ENCODE peak calls at places on chromosomes 3 and 15, in eight cellular contexts. W is endothelial cell of umbilical vein, N is astrocyte, G is NT2/D1, B is fibroblast of lung, X is kidney, I is GM23248, O is mesendoderm. K is an unnamed sample.

GRCh38 chr3:152417181-152417580 is 148.5 kb downstream of the MBNL1 start:
- DNase-seq in W (no peak), N (peak), G (no peak), B (no peak), X (no peak), I (peak), O (no peak), K (no peak)

GRCh38 chr3:53084310-53085001 is 38.6 kb upstream of the SFMBT1 start:
- DNase-seq in W (no peak), N (peak), G (no peak), B (no peak), X (no peak), I (peak), O (no peak), K (no peak)

GRCh38 chr15:80568298-80568697 is 126.8 kb upstream of the ABHD17C start:
- DNase-seq in W (no peak), N (peak), G (no peak), B (peak), X (no peak), I (peak), O (no peak), K (no peak)

GRCh38 chr15:97849183-97849582 is 111.3 kb upstream of the ARRDC4 start:
- DNase-seq in W (no peak), N (no peak), G (no peak), B (no peak), X (no peak), I (no peak), O (peak), K (no peak)

GRCh38 chr3:187150599-187150998 is 11.3 kb upstream of the RPL39L start:
- DNase-seq in W (peak), N (no peak), G (no peak), B (no peak), X (no peak), I (no peak), O (peak), K (no peak)

GRCh38 chr3:52341123-52341522 is 25.0 kb downstream of the DNAH1 start:
- DNase-seq in W (no peak), N (no peak), G (no peak), B (no peak), X (peak), I (no peak), O (no peak), K (no peak)

GRCh38 chr15:85504739-85505676 is 124.6 kb downstream of the AKAP13 start:
- DNase-seq in W (peak), N (peak), G (peak), B (peak), X (no peak), I (peak), O (peak), K (peak)

GRCh38 chr3:22729981-22730380 is 473.1 kb upstream of the UBE2E2 start:
- DNase-seq in W (no peak), N (no peak), G (no peak), B (peak), X (no peak), I (no peak), O (peak), K (peak)

GRCh38 chr3:194105292-194105691 is 30.7 kb upstream of the HES1 start:
- DNase-seq in W (no peak), N (no peak), G (no peak), B (no peak), X (no peak), I (no peak), O (no peak), K (no peak)

GRCh38 chr15:84656972-84657371 is 1.0 kb downstream of the NMB start:
- DNase-seq in W (no peak), N (no peak), G (no peak), B (no peak), X (no peak), I (no peak), O (no peak), K (no peak)

GRCh38 chr3:53709856-53710674 is 136.2 kb downstream of the CHDH start:
- DNase-seq in W (peak), N (peak), G (peak), B (peak), X (no peak), I (peak), O (peak), K (peak)

GRCh38 chr3:150081084-150081483 is 110.4 kb upstream of the PFN2 start:
- DNase-seq in W (no peak), N (peak), G (no peak), B (peak), X (no peak), I (peak), O (no peak), K (peak)

GRCh38 chr3:94258851-94259250 is 196.0 kb downstream of the NSUN3 start:
- DNase-seq in W (no peak), N (no peak), G (no peak), B (no peak), X (no peak), I (no peak), O (peak), K (no peak)

GRCh38 chr15:95684693-95685115 is 645.8 kb upstream of the NR2F2 start:
- DNase-seq in W (peak), N (peak), G (no peak), B (peak), X (no peak), I (peak), O (peak), K (peak)

GRCh38 chr15:68719676-68720075 is 101.0 kb downstream of the ANP32A start:
- DNase-seq in W (no peak), N (peak), G (no peak), B (no peak), X (no peak), I (no peak), O (no peak), K (no peak)

GRCh38 chr3:139312959-139313358 is 30.9 kb upstream of the MRPS22 start:
- DNase-seq in W (no peak), N (peak), G (no peak), B (no peak), X (no peak), I (peak), O (peak), K (peak)

DNA sequence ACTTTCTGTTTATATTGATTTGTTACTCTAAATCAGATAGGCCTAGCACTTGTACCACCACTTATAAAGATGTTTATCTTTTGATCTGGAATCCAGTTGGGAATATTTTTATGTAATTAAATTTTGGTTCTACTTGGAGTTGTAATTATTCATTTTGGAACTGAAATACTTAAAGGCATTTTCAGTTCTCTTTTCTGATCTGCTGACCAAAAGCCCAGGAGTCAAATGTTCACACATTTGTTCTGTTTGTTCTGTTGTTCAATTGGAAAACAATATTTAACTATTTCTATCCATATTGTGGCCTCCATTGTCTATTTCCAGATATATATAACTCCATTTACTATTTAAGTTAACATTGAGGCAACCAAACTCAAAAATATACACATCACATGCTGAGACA is 912.4 kb upstream of the EPHA6 start:
- DNase-seq in W (no peak), N (no peak), G (no peak), B (no peak), X (no peak), I (no peak), O (no peak), K (no peak)
- H3K9ac ChIP-seq in W (no peak), N (no peak), G (no peak), B (no peak), X (no peak), I (no peak), O (no peak), K (no peak)

GRCh38 chr3:50675179-50676030 is 678 bp downstream of the DOCK3 start:
- DNase-seq in W (no peak), N (no peak), G (peak), B (no peak), X (peak), I (peak), O (peak), K (peak)
- H3K9ac ChIP-seq in W (no peak), N (peak), G (peak), B (no peak), X (no peak), I (no peak), O (peak), K (peak)

GRCh38 chr3:42163622-42164244 is 72.6 kb downstream of the TRAK1 start:
- DNase-seq in W (no peak), N (no peak), G (no peak), B (no peak), X (no peak), I (no peak), O (no peak), K (no peak)
- H3K9ac ChIP-seq in W (no peak), N (no peak), G (no peak), B (no peak), X (no peak), I (no peak), O (no peak), K (no peak)

GRCh38 chr15:48802867-48803266 is 8.0 kb downstream of the CEP152 start:
- DNase-seq in W (no peak), N (peak), G (no peak), B (peak), X (no peak), I (peak), O (peak), K (peak)
- H3K9ac ChIP-seq in W (no peak), N (no peak), G (no peak), B (no peak), X (no peak), I (peak), O (no peak), K (no peak)

GRCh38 chr15:51669381-51669780 is 11.9 kb upstream of the SCG3 start:
- DNase-seq in W (no peak), N (no peak), G (no peak), B (no peak), X (no peak), I (no peak), O (no peak), K (no peak)

GRCh38 chr15:51675234-51675633 is 6.1 kb upstream of the SCG3 start:
- DNase-seq in W (no peak), N (no peak), G (no peak), B (no peak), X (no peak), I (no peak), O (peak), K (no peak)

GRCh38 chr15:51668446-51668845 is 12.9 kb upstream of the SCG3 start:
- DNase-seq in W (no peak), N (no peak), G (no peak), B (no peak), X (no peak), I (no peak), O (no peak), K (no peak)

GRCh38 chr15:51672913-51673857 is 8.1 kb upstream of the SCG3 start:
- DNase-seq in W (no peak), N (no peak), G (no peak), B (no peak), X (no peak), I (no peak), O (no peak), K (no peak)

GRCh38 chr15:51672100-51672731 is 9.1 kb upstream of the SCG3 start:
- DNase-seq in W (no peak), N (no peak), G (no peak), B (no peak), X (no peak), I (no peak), O (peak), K (no peak)
- H3K9ac ChIP-seq in W (no peak), N (no peak), G (no peak), B (no peak), X (no peak), I (no peak), O (no peak), K (no peak)

GRCh38 chr15:78061963-78062427 is 15.5 kb downstream of the TBC1D2B start:
- DNase-seq in W (peak), N (peak), G (no peak), B (peak), X (peak), I (peak), O (peak), K (peak)
- H3K9ac ChIP-seq in W (no peak), N (peak), G (no peak), B (peak), X (peak), I (peak), O (peak), K (peak)

DNA sequence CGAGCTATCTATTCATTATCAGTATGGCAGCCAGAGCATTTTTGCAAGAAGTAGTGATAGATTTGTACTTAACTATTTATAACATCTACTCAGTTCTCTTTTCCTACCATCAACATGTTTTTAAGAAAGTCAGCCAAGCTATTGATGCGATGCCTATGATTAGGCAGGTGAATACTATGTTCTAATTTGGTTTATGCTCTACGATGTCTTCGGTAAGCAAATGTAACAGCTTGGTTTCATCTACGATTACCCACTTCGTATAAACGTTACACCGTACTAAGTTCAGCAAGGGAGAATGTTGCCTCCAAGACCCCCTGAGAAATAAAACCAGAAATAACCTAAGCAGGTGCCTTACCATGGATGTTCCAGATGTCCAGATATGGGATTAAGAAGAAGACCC is 356 bp downstream of the BTLA start:
- DNase-seq in W (no peak), N (no peak), G (no peak), B (no peak), X (no peak), I (no peak), O (no peak), K (no peak)
- H3K9ac ChIP-seq in W (no peak), N (no peak), G (no peak), B (no peak), X (no peak), I (no peak), O (no peak), K (no peak)

GRCh38 chr3:71258526-71258925 is 325.0 kb downstream of the FOXP1 start:
- DNase-seq in W (peak), N (no peak), G (no peak), B (peak), X (no peak), I (peak), O (no peak), K (peak)

GRCh38 chr3:71260782-71261181 is 322.7 kb downstream of the FOXP1 start:
- DNase-seq in W (no peak), N (no peak), G (no peak), B (no peak), X (no peak), I (no peak), O (no peak), K (no peak)

GRCh38 chr3:71264840-71265239 is 318.7 kb downstream of the FOXP1 start:
- DNase-seq in W (no peak), N (no peak), G (no peak), B (no peak), X (no peak), I (no peak), O (no peak), K (no peak)

GRCh38 chr3:71265365-71265935 is 318.1 kb downstream of the FOXP1 start:
- DNase-seq in W (no peak), N (no peak), G (no peak), B (no peak), X (no peak), I (no peak), O (no peak), K (no peak)

GRCh38 chr3:71262368-71263265 is 320.9 kb downstream of the FOXP1 start:
- DNase-seq in W (no peak), N (no peak), G (no peak), B (no peak), X (no peak), I (no peak), O (no peak), K (no peak)
- H3K9ac ChIP-seq in W (no peak), N (peak), G (no peak), B (no peak), X (no peak), I (no peak), O (no peak), K (no peak)

DNA sequence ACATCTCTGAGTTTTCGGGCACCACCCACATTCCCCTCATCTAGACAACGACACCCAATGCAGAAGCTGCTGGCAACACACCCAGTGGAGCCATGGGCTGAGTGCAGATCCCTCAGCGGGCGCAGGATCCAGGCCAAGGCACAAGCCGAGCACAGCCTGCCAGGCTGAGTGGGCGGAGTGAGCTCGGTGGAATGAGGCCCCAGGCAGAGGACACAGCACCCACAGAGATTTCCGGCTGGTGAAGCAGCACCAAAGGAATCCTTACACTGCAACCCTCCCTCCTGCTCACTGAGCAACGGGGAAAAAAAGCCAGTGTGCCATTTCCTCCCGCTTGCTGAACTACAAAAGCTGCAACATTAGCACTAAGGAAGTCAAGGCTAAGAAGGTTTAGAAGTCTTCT is 34.2 kb downstream of the ZMAT3 start:
- DNase-seq in W (no peak), N (peak), G (no peak), B (peak), X (peak), I (peak), O (peak), K (peak)
- H3K9ac ChIP-seq in W (no peak), N (peak), G (no peak), B (no peak), X (no peak), I (peak), O (no peak), K (peak)

GRCh38 chr15:70121656-70122297 is 24.1 kb upstream of the TLE3 start:
- DNase-seq in W (peak), N (peak), G (no peak), B (peak), X (peak), I (peak), O (no peak), K (peak)
- H3K9ac ChIP-seq in W (no peak), N (no peak), G (no peak), B (no peak), X (no peak), I (no peak), O (no peak), K (no peak)